ENCODE peak calls at places on chromosome 4, in four cellular contexts. W is OCI-LY7, Q is WTC11, M is upper lobe of right lung. D is an unnamed sample.

GRCh38 chr4:100391913-100392312 is 125.9 kb downstream of the EMCN start:
- DNase-seq in W (no peak), Q (no peak), M (no peak), D (no peak)

GRCh38 chr4:65195002-65195401 is 475.3 kb downstream of the EPHA5 start:
- DNase-seq in W (no peak), Q (no peak), M (no peak), D (no peak)

GRCh38 chr4:7043521-7044414 is 596 bp downstream of the TADA2B start:
- DNase-seq in Q (peak; percentile 35), W (peak; percentile 68), M (peak; percentile 83), D (peak; percentile 48)

GRCh38 chr4:153785830-153786721 is 2.8 kb downstream of the SFRP2 start:
- DNase-seq in Q (no peak), W (peak; percentile 28), M (no peak), D (peak; percentile 70)

GRCh38 chr4:139735381-139736256 is 70.0 kb downstream of the MGST2 start:
- DNase-seq in Q (peak; percentile 46), M (peak; percentile 66), W (no peak), D (peak; percentile 66)

GRCh38 chr4:16196482-16197393 is 29.5 kb downstream of the TAPT1 start:
- DNase-seq in Q (no peak), W (no peak), M (no peak), D (peak; percentile 91)

GRCh38 chr4:56863441-56864129 is 42.1 kb upstream of the SPINK2 start:
- DNase-seq in M (peak; percentile 1), W (no peak), Q (no peak), D (no peak)

GRCh38 chr4:128501239-128501638 is 213.6 kb upstream of the PGRMC2 start:
- DNase-seq in M (no peak), W (no peak), Q (no peak), D (no peak)

GRCh38 chr4:152699313-152699712 is 19.5 kb upstream of the TMEM154 start:
- DNase-seq in W (no peak), M (no peak), Q (no peak), D (no peak)

GRCh38 chr4:182888894-182889293 is 28.3 kb downstream of the DCTD start:
- DNase-seq in Q (no peak), W (no peak), M (no peak), D (no peak)